ENCODE peak calls at places on chromosomes 13 and 19, in six cellular contexts. N is fibroblast of mammary gland, C is fibroblast of pulmonary artery, K is small intestine, R is endothelial cell of umbilical vein, I is right cardiac atrium. Q is an unnamed sample.

GRCh38 chr19:23002690-23003422 is at the start of gene ZNF728:
- DNase-seq in N (peak; percentile 16), C (no peak), K (no peak), R (no peak), I (peak; percentile 93), Q (no peak)

GRCh38 chr19:2722541-2723344 is 1.6 kb upstream of the DIRAS1 start:
- DNase-seq in N (peak; percentile 77), C (peak; percentile 82), K (no peak), R (no peak), I (peak; percentile 89), Q (peak; percentile 28)

GRCh38 chr13:20195846-20196245 is 3.1 kb upstream of the GJB2 start:
- DNase-seq in N (no peak), C (no peak), K (no peak), R (no peak), I (no peak), Q (peak; percentile 71)

GRCh38 chr13:43087960-43088580 is 64.7 kb downstream of the DNAJC15 start:
- DNase-seq in N (peak; percentile 21), C (peak; percentile 65), K (peak; percentile 59), R (peak; percentile 34), I (no peak), Q (peak; percentile 6)

GRCh38 chr13:47869780-47870179 is 131.3 kb downstream of the SUCLA2 start:
- DNase-seq in N (no peak), C (no peak), K (no peak), R (no peak), I (no peak), Q (peak; percentile 32)

GRCh38 chr13:21686761-21687391 is 16.0 kb downstream of the FGF9 start:
- DNase-seq in N (no peak), C (no peak), K (no peak), R (no peak), I (no peak), Q (no peak)

GRCh38 chr13:40549500-40550094 is 116.8 kb downstream of the FOXO1 start:
- DNase-seq in N (peak; percentile 77), C (peak; percentile 28), K (no peak), R (no peak), I (peak; percentile 61), Q (no peak)

GRCh38 chr19:56983148-56983547 is 136.6 kb upstream of the USP29 start:
- DNase-seq in N (no peak), C (no peak), K (no peak), R (no peak), I (no peak), Q (no peak)

GRCh38 chr19:8001995-8002849 is 3.2 kb downstream of the ELAVL1 start:
- DNase-seq in N (peak; percentile 79), C (peak; percentile 85), K (peak; percentile 74), R (peak; percentile 84), I (peak; percentile 92), Q (peak; percentile 75)

GRCh38 chr19:35734273-35734672 is 8.0 kb downstream of the IGFLR1 start:
- DNase-seq in N (no peak), C (no peak), K (no peak), R (no peak), I (no peak), Q (no peak)

GRCh38 chr13:38630780-38631179 is 56.1 kb upstream of the FREM2 start:
- DNase-seq in N (peak; percentile 78), C (peak; percentile 51), K (no peak), R (no peak), I (no peak), Q (peak; percentile 31)

GRCh38 chr13:36428083-36428482 is 4.2 kb upstream of the CCNA1 start:
- DNase-seq in N (peak; percentile 53), C (peak; percentile 67), K (no peak), R (no peak), I (no peak), Q (peak; percentile 98)

GRCh38 chr13:91722267-91722884 is 324.0 kb downstream of the GPC5 start:
- DNase-seq in N (peak; percentile 17), C (peak; percentile 45), K (peak; percentile 27), R (peak; percentile 10), I (no peak), Q (peak; percentile 40)

GRCh38 chr19:21610341-21610740 is 104.9 kb downstream of the ZNF429 start:
- DNase-seq in N (no peak), C (no peak), K (no peak), R (no peak), I (no peak), Q (no peak)

GRCh38 chr13:113989585-113990300 is 15.9 kb upstream of the C13orf46 start:
- DNase-seq in N (no peak), C (no peak), K (no peak), R (no peak), I (peak; percentile 18), Q (no peak)

GRCh38 chr19:27971071-27971470 is 1241.9 kb downstream of the UQCRFS1 start:
- DNase-seq in N (no peak), C (peak; percentile 6), K (no peak), R (no peak), I (no peak), Q (peak; percentile 51)

GRCh38 chr19:49216076-49216475 is 58.5 kb downstream of the TRPM4 start:
- DNase-seq in N (peak; percentile 41), C (peak; percentile 26), K (no peak), R (no peak), I (no peak), Q (peak; percentile 52)

GRCh38 chr13:99988469-99989375 is 7.1 kb downstream of the ZIC2 start:
- DNase-seq in N (no peak), C (no peak), K (no peak), R (no peak), I (no peak), Q (no peak)
- H3K4me3 ChIP-seq in N (no peak overlapping the region), C (no peak overlapping the region), K (no peak overlapping the region), R (no peak overlapping the region), I (no peak overlapping the region), Q (no peak overlapping the region)

DNA sequence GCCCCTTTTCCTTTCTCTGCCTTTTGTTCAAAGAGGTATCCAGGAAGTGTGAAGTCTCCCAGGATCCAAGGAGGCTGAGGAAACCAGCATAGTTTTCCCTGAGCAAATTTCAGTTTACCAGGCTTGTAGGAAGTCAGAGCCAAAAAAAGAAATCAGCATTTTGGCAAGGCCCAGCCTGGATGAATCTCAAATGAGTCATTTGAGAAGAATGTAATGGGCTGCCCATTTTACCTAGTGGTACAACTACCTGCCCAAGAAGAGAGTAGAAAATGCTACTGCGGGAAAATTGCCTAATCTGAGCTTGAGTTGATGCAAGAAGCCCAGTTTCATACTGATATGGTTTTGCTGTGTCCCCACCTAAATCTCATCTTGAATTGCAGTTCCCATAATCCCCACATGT is 284.1 kb upstream of the ZNF507 start:
- DNase-seq in N (no peak), C (no peak), K (no peak), R (no peak), I (no peak), Q (no peak)
- H3K4me3 ChIP-seq in N (no peak overlapping the region), C (no peak overlapping the region), K (no peak overlapping the region), R (no peak overlapping the region), I (no peak overlapping the region), Q (no peak overlapping the region)

DNA sequence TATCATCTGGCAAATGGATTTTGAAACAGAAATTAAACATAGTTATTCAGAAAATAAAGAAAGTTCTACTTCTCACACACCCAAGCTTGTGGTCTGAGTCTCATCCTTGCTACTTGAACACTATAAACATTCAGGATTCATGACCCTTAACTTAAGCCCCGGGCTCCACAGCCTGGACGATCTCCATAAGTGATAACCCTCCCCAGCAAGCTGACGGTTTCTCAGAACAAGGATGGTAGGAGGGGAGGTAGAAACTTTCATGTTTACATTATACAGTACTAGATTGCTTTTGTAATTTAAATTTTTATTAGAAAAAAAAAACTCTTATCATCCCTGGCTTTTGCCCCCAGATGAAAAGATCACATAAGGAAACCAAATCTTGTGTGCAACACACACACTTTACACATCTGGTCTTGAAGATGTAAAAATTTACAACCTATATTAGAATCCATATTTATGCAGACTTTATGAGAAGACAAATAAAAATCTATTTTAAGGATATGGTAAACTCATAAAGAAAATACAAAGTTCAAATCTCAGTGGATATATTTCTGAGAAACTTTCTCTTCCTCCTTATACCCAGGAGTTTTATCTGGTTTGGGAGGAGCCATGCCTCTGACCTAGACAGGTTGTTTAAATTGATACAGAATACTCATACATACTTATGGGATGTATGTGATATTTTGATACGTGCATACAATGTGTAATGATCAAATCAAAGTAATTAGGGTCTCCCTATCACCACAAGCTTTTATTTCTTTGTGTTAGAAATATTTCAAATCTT is 20.0 kb upstream of the ATP12A start:
- DNase-seq in N (no peak), C (no peak), K (peak; percentile 35), R (no peak), I (no peak), Q (no peak)
- H3K4me3 ChIP-seq in N (no peak overlapping the region), C (no peak overlapping the region), K (no peak overlapping the region), R (no peak overlapping the region), I (no peak overlapping the region), Q (no peak overlapping the region)

GRCh38 chr19:17778621-17779280 is 16.2 kb upstream of the B3GNT3 start:
- DNase-seq in N (no peak), C (no peak), K (no peak), R (no peak), I (no peak), Q (peak; percentile 43)
- H3K4me3 ChIP-seq in N (no peak overlapping the region), C (no peak overlapping the region), K (no peak overlapping the region), R (no peak overlapping the region), I (no peak overlapping the region), Q (peak overlapping the region; percentile 3)